ENCODE peak calls at places on chromosomes 5 and 9, in nine cellular contexts. X is fibroblast of lung; E is lower lobe of right lung; T is CD8-positive, alpha-beta T cell; A is body of pancreas; Y is MM.1S; F is neural progenitor cell; S is H1; K is IMR-90. C is an unnamed sample.

GRCh38 chr5:170681013-170681433 is 102.5 kb upstream of the GABRP start:
- DNase-seq in X (peak; percentile 37), E (no peak), T (peak; percentile 20), A (peak; percentile 18), Y (peak; percentile 64), F (peak; percentile 90), S (peak; percentile 88), K (peak; percentile 28), C (no peak)

GRCh38 chr9:98341157-98342102 is 86.0 kb upstream of the TBC1D2 start:
- DNase-seq in X (no peak), E (no peak), T (no peak), A (no peak), Y (no peak), F (no peak), S (no peak), K (no peak), C (no peak)

GRCh38 chr9:115071176-115071575 is 46.8 kb downstream of the TNC start:
- DNase-seq in X (no peak), E (no peak), T (no peak), A (no peak), Y (no peak), F (no peak), S (no peak), K (no peak), C (no peak)

GRCh38 chr9:136093331-136093986 is 1.6 kb downstream of the NACC2 start:
- DNase-seq in X (peak; percentile 35), E (no peak), T (no peak), A (no peak), Y (no peak), F (no peak), S (no peak), K (no peak), C (no peak)

GRCh38 chr5:172005708-172006377 is 595 bp downstream of the FBXW11 start:
- DNase-seq in X (peak; percentile 37), E (peak; percentile 51), T (peak; percentile 27), A (peak; percentile 37), Y (no peak), F (peak; percentile 69), S (peak; percentile 65), K (no peak), C (peak; percentile 13)

GRCh38 chr5:62506659-62507460 is 71.8 kb upstream of the LRRC70 start:
- DNase-seq in X (peak; percentile 3), E (no peak), T (no peak), A (no peak), Y (no peak), F (no peak), S (no peak), K (no peak), C (no peak)

GRCh38 chr9:78989031-78989658 is 582.6 kb upstream of the TLE4 start:
- DNase-seq in X (peak; percentile 25), E (no peak), T (no peak), A (no peak), Y (no peak), F (no peak), S (no peak), K (peak; percentile 22), C (no peak)

GRCh38 chr5:138470322-138471285 is 5.3 kb downstream of the EGR1 start:
- DNase-seq in X (no peak), E (peak; percentile 38), T (no peak), A (no peak), Y (no peak), F (peak; percentile 51), S (no peak), K (no peak), C (no peak)

GRCh38 chr9:136110082-136111061 is 8.3 kb downstream of the TMEM250 start:
- DNase-seq in X (peak; percentile 21), E (no peak), T (peak; percentile 32), A (no peak), Y (no peak), F (peak; percentile 64), S (no peak), K (peak; percentile 15), C (no peak)

GRCh38 chr9:128808543-128808942 is 9.8 kb upstream of the ENDOG start:
- DNase-seq in X (no peak), E (no peak), T (no peak), A (no peak), Y (no peak), F (no peak), S (no peak), K (no peak), C (no peak)

GRCh38 chr9:133995012-133995896 is 3.1 kb upstream of the VAV2 start:
- DNase-seq in X (peak; percentile 60), E (no peak), T (no peak), A (no peak), Y (no peak), F (no peak), S (no peak), K (no peak), C (no peak)

GRCh38 chr5:62475072-62475471 is 62.5 kb downstream of the IPO11 start:
- DNase-seq in X (peak; percentile 90), E (no peak), T (no peak), A (no peak), Y (no peak), F (no peak), S (no peak), K (peak; percentile 79), C (no peak)

GRCh38 chr9:131838581-131839280 is 98.9 kb upstream of the RAPGEF1 start:
- DNase-seq in X (no peak), E (no peak), T (no peak), A (no peak), Y (no peak), F (peak; percentile 34), S (no peak), K (no peak), C (no peak)

GRCh38 chr5:16456103-16456832 is 9.3 kb downstream of the ZNF622 start:
- DNase-seq in X (peak; percentile 77), E (peak; percentile 52), T (no peak), A (peak; percentile 38), Y (peak; percentile 78), F (peak; percentile 83), S (no peak), K (peak; percentile 72), C (no peak)

DNA sequence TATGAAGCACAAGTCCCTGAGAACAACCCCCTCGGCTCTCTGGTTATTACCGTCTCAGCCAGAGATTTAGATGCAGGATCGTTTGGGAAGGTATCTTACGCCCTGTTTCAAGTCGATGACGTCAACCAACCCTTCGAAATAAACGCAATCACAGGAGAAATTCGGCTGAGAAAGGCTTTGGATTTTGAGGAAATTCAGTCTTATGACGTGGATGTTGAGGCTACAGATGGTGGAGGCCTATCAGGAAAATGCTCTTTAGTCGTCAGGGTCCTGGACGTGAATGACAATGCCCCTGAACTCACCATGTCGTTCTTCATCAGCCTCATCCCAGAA is 1.1 kb downstream of the PCDHB6 start:
- DNase-seq in X (no peak), E (no peak), T (no peak), A (no peak), Y (no peak), F (no peak), S (no peak), K (no peak), C (no peak)
- H3K9me3 ChIP-seq in X (no peaks in the 10 kb centered on the region), E (peaks cover 11% of the 10 kb centered on the region), T (peaks cover 4% of the 10 kb centered on the region), A (peaks cover 31% of the 10 kb centered on the region), Y (no peaks in the 10 kb centered on the region), F (no peaks in the 10 kb centered on the region), S (peaks cover 5% of the 10 kb centered on the region), K (peaks cover 15% of the 10 kb centered on the region), C (no peaks in the 10 kb centered on the region)

GRCh38 chr9:3787628-3788027 is 261.8 kb upstream of the RFX3 start:
- DNase-seq in X (no peak), E (no peak), T (no peak), A (no peak), Y (no peak), F (no peak), S (no peak), K (no peak), C (no peak)
- H3K9me3 ChIP-seq in X (no peaks in the 10 kb centered on the region), E (peaks cover 11% of the 10 kb centered on the region), T (no peaks in the 10 kb centered on the region), A (peaks cover 11% of the 10 kb centered on the region), Y (no peaks in the 10 kb centered on the region), F (peaks cover 10% of the 10 kb centered on the region), S (peaks cover 12% of the 10 kb centered on the region), K (peaks cover 5% of the 10 kb centered on the region), C (no peaks in the 10 kb centered on the region)

DNA sequence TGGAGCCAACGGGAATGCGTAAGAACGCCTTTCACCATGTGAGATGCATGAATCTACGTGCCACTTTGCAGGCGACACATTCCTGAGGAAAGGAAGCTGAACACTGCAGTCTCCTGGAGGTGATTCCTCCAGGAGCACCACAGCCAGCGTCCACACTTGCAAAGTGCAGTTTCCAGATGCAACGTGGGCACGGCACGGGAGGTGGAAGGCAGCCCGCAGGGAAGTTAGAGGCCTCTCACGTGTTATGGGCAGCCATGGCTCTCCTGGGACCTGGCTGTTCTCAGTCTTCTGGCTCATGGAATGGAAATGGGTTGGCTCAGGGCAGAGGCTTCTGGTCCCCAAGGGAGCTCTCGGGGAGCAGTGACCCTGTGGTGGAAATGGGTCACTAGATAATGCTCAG is 381.0 kb upstream of the IRX4 start:
- DNase-seq in X (no peak), E (no peak), T (no peak), A (no peak), Y (no peak), F (no peak), S (no peak), K (no peak), C (no peak)
- H3K9me3 ChIP-seq in X (no peaks in the 10 kb centered on the region), E (no peaks in the 10 kb centered on the region), T (no peaks in the 10 kb centered on the region), A (no peaks in the 10 kb centered on the region), Y (no peaks in the 10 kb centered on the region), F (no peaks in the 10 kb centered on the region), S (no peaks in the 10 kb centered on the region), K (peaks cover 36% of the 10 kb centered on the region), C (no peaks in the 10 kb centered on the region)

GRCh38 chr9:102355982-102356381 is 617.5 kb upstream of the GRIN3A start:
- DNase-seq in X (no peak), E (no peak), T (no peak), A (no peak), Y (no peak), F (no peak), S (no peak), K (no peak), C (no peak)
- H3K9me3 ChIP-seq in X (no peaks in the 10 kb centered on the region), E (peaks cover 11% of the 10 kb centered on the region), T (no peaks in the 10 kb centered on the region), A (no peaks in the 10 kb centered on the region), Y (no peaks in the 10 kb centered on the region), F (peaks cover 18% of the 10 kb centered on the region), S (no peaks in the 10 kb centered on the region), K (peaks cover 2% of the 10 kb centered on the region), C (no peaks in the 10 kb centered on the region)

DNA sequence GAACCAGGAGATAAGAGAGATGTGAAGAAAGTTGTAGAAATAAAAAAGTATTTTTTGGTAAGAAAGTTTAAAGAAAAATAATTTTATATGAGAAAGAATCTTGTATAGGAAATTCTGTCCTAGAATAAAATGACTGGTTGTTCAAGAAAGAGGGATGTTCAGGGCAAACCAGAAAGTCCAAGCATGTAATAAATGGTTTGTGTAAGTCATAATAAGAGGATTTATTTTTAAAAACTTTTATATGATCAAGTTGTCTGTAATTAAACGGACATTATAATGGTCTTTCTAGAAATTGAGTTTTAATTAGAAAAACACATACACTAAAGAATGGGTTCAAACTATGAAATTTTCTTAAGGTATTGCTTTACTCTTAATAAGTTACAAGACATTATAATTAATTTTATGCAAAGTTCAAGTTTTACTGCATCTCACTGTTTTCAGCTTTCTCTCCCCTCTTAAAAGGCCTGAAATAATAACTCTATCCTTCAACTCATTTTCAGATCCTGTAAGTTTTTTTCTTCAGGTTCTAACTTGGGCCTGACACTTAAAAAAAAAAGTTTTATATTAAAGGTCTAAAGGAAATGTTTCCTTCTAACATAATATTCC is 56.1 kb upstream of the ZNF300 start:
- DNase-seq in X (peak; percentile 2), E (no peak), T (no peak), A (no peak), Y (no peak), F (peak; percentile 32), S (no peak), K (no peak), C (no peak)
- H3K9me3 ChIP-seq in X (no peaks in the 10 kb centered on the region), E (peaks cover 39% of the 10 kb centered on the region), T (no peaks in the 10 kb centered on the region), A (peaks cover 15% of the 10 kb centered on the region), Y (no peaks in the 10 kb centered on the region), F (peaks cover 30% of the 10 kb centered on the region), S (peaks cover 44% of the 10 kb centered on the region), K (peaks cover 9% of the 10 kb centered on the region), C (no peaks in the 10 kb centered on the region)

C was measured in T-helper 17 cell.